ENCODE peak calls at places on chromosomes 1 and 21, in four cellular contexts. One of them, this sample, is unnamed. For H3K27me3, the result is how much of the 10 kb centered on the place peaks cover.

GRCh38 chr1:1021010-1021845 is 1.3 kb downstream of the AGRN start:
- DNase-seq in mammary epithelial cell: peak
- DNase-seq in esophagus muscularis mucosa: no peak
- DNase-seq in thyroid gland: peak
- DNase-seq in this sample: peak

GRCh38 chr1:56065729-56066128 is 513.6 kb downstream of the PLPP3 start:
- DNase-seq in esophagus muscularis mucosa: no peak
- DNase-seq in mammary epithelial cell: no peak
- DNase-seq in thyroid gland: no peak
- DNase-seq in this sample: no peak

GRCh38 chr1:245301921-245302320 is 147.1 kb downstream of the KIF26B start:
- DNase-seq in thyroid gland: no peak
- DNase-seq in esophagus muscularis mucosa: no peak
- DNase-seq in mammary epithelial cell: no peak
- DNase-seq in this sample: no peak

GRCh38 chr1:244801246-244801645 is 34.2 kb upstream of the COX20 start:
- DNase-seq in thyroid gland: peak
- DNase-seq in esophagus muscularis mucosa: no peak
- DNase-seq in mammary epithelial cell: peak
- DNase-seq in this sample: no peak

GRCh38 chr1:30912203-30912602 is 3.6 kb upstream of the SDC3 start:
- DNase-seq in mammary epithelial cell: no peak
- DNase-seq in thyroid gland: no peak
- DNase-seq in esophagus muscularis mucosa: no peak
- DNase-seq in this sample: no peak

GRCh38 chr1:39576016-39576657 is 453 bp downstream of the PABPC4 start:
- DNase-seq in esophagus muscularis mucosa: no peak
- DNase-seq in mammary epithelial cell: no peak
- DNase-seq in thyroid gland: peak
- DNase-seq in this sample: no peak

GRCh38 chr1:181583598-181583997 is 100.3 kb downstream of the CACNA1E start:
- DNase-seq in thyroid gland: peak
- DNase-seq in esophagus muscularis mucosa: no peak
- DNase-seq in mammary epithelial cell: no peak
- DNase-seq in this sample: no peak

GRCh38 chr1:41780322-41780721 is 138.4 kb downstream of the HIVEP3 start:
- DNase-seq in mammary epithelial cell: no peak
- DNase-seq in thyroid gland: peak
- DNase-seq in esophagus muscularis mucosa: no peak
- DNase-seq in this sample: no peak

GRCh38 chr21:42298237-42298636 is 17.0 kb downstream of the TFF3 start:
- DNase-seq in esophagus muscularis mucosa: no peak
- DNase-seq in thyroid gland: no peak
- DNase-seq in mammary epithelial cell: peak
- DNase-seq in this sample: no peak

GRCh38 chr21:45152265-45152746 is 77.9 kb downstream of the ADARB1 start:
- DNase-seq in mammary epithelial cell: no peak
- DNase-seq in esophagus muscularis mucosa: no peak
- DNase-seq in thyroid gland: no peak
- DNase-seq in this sample: peak

GRCh38 chr1:31792541-31792940 is 23.3 kb downstream of the SPOCD1 start:
- DNase-seq in mammary epithelial cell: no peak
- DNase-seq in thyroid gland: no peak
- DNase-seq in esophagus muscularis mucosa: no peak
- DNase-seq in this sample: no peak

GRCh38 chr1:37931148-37931492 is 15.7 kb downstream of the INPP5B start:
- DNase-seq in esophagus muscularis mucosa: no peak
- DNase-seq in thyroid gland: peak
- DNase-seq in mammary epithelial cell: no peak
- DNase-seq in this sample: no peak
- TF ChIP-seq CTCF in esophagus muscularis mucosa: no peak
- TF ChIP-seq CTCF in thyroid gland: no peak
- TF ChIP-seq CTCF in mammary epithelial cell: no peak
- TF ChIP-seq CTCF in this sample: no peak

DNA sequence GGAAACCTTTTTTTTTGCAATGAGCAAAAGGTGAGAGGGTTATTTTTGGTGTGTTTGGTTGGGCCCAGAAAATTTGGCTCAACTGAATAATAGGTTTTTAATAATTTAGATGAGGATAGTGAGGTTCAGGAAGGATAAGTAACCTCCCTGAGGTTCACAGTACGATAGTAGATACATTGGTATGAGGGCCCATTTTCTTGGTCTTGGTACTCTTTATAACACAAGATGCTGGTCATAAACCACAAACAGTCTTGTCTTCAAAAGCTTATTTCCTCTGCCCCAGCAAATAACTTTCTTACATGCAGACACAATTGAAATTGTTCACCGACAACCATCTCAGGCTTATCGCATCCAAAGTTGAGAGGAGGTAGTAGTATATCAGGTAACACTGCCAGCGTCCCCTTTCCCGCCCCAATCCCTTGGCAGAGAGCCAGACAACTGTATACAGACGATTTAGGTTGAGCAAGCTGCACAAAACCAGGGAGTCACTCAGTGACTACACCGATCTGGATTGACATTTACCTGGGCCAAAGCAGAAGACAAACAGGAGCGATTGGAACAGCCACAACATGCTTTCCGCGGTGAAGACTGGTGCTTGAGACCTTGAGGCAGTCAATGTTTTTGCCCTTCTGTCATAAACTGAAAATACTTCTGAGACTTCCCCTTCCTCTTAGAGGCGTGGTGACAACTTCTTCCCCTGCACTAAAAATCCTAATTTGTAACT is at the start of gene SLAMF6:
- DNase-seq in mammary epithelial cell: no peak
- DNase-seq in thyroid gland: no peak
- DNase-seq in esophagus muscularis mucosa: no peak
- DNase-seq in this sample: no peak
- H3K27ac ChIP-seq in mammary epithelial cell: no peak
- H3K27ac ChIP-seq in thyroid gland: no peak
- H3K27ac ChIP-seq in esophagus muscularis mucosa: no peak
- H3K27ac ChIP-seq in this sample: no peak

GRCh38 chr1:18288609-18289219 is 181.1 kb downstream of the IGSF21 start:
- DNase-seq in thyroid gland: no peak
- DNase-seq in mammary epithelial cell: no peak
- DNase-seq in esophagus muscularis mucosa: no peak
- DNase-seq in this sample: no peak

GRCh38 chr1:18293291-18293690 is 185.7 kb downstream of the IGSF21 start:
- DNase-seq in mammary epithelial cell: no peak
- DNase-seq in esophagus muscularis mucosa: no peak
- DNase-seq in thyroid gland: peak
- DNase-seq in this sample: no peak

GRCh38 chr1:18292531-18292930 is 184.9 kb downstream of the IGSF21 start:
- DNase-seq in esophagus muscularis mucosa: no peak
- DNase-seq in mammary epithelial cell: no peak
- DNase-seq in thyroid gland: no peak
- DNase-seq in this sample: no peak

GRCh38 chr1:18290740-18291412 is 183.3 kb downstream of the IGSF21 start:
- DNase-seq in mammary epithelial cell: no peak
- DNase-seq in thyroid gland: no peak
- DNase-seq in esophagus muscularis mucosa: no peak
- DNase-seq in this sample: no peak

DNA sequence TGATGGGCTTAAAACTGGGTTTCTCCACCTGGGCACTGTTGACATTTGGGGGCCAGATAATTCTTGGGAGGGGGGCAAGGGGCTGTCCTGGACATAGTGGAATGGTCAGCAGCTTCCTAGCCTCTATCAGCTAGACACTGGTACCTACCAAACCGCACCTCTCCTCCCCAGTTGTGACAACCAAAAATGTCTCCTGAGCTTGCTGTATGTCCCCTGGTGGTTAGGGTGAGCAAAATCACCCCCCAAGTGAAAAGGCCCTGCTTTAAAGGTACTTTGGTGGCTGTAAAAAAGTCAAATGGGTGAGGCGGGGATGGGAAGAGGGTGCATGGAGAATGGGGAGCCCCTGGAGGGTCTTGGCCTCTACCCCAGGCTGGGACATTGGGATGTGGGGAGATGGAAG is 182.0 kb downstream of the IGSF21 start:
- DNase-seq in thyroid gland: no peak
- DNase-seq in esophagus muscularis mucosa: no peak
- DNase-seq in mammary epithelial cell: no peak
- DNase-seq in this sample: no peak
- H3K27me3 ChIP-seq in thyroid gland: under half
- H3K27me3 ChIP-seq in esophagus muscularis mucosa: half or more
- H3K27me3 ChIP-seq in mammary epithelial cell: under half
- H3K27me3 ChIP-seq in this sample: under half

DNA sequence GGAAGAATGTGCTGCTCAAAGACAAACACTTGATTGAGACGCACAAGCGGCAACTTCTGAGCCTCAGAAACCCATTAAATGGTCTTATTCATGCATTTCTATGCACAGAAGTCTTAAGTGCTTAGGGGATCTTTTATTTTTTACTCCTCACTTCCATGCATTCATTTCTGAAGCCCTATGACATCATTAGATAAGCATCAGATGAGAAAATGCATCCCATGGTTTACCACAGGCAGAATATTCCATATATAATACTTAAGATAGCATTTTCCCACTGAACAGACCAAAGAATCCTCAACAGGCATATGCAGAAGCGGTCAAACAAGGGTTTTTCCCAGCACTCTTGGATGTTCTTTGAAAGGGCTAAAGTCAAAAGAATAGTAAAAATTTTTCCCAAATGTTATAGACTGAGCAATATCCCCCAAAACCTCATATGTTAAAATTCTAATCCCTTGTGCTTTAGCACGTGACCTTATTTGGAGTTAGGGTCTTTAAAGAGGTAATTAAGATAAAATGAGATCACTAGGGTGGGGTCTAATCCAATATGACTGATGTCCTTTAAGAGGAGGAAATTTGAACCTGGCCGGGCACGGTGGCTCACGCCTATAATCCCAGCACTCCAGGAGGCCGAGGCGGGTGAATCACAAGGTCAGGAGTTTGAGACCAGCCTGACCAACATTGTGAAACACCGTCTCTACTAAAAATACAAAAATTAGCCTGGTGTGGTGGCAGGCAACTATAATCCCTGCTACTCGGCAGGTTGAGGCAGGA is 22.6 kb upstream of the FAM89A start:
- DNase-seq in mammary epithelial cell: no peak
- DNase-seq in thyroid gland: no peak
- DNase-seq in esophagus muscularis mucosa: no peak
- DNase-seq in this sample: no peak
- TF ChIP-seq CTCF in mammary epithelial cell: no peak
- TF ChIP-seq CTCF in thyroid gland: no peak
- TF ChIP-seq CTCF in esophagus muscularis mucosa: no peak
- TF ChIP-seq CTCF in this sample: no peak